ENCODE peak calls at places on chromosome 12, in seven cellular contexts. L, E, D, O, P, J and R are unnamed samples.

GRCh38 chr12:67650127-67650495 is 1.6 kb downstream of the DYRK2 start:
- DNase-seq in L (no peak), E (no peak), D (peak; percentile 50), O (no peak), P (no peak), J (no peak), R (no peak)

GRCh38 chr12:2395352-2395977 is 342.7 kb downstream of the CACNA1C start:
- DNase-seq in L (peak; percentile 20), E (no peak), D (peak; percentile 78), O (peak; percentile 7), P (peak; percentile 47), J (peak; percentile 84), R (no peak)

GRCh38 chr12:112837629-112838191 is 46.2 kb downstream of the RPH3A start:
- DNase-seq in L (no peak), E (no peak), D (no peak), O (no peak), P (no peak), J (no peak), R (no peak)

GRCh38 chr12:128969480-128970055 is 116.3 kb downstream of the GLT1D1 start:
- DNase-seq in L (no peak), E (no peak), D (peak; percentile 78), O (no peak), P (peak; percentile 20), J (peak; percentile 69), R (no peak)

GRCh38 chr12:102567031-102567985 is 86.9 kb upstream of the IGF1 start:
- DNase-seq in L (no peak), E (no peak), D (peak; percentile 1), O (no peak), P (no peak), J (no peak), R (no peak)

GRCh38 chr12:106645074-106645421 is 62.2 kb downstream of the RFX4 start:
- DNase-seq in L (no peak), E (peak; percentile 66), D (no peak), O (no peak), P (peak; percentile 60), J (no peak), R (peak; percentile 81)

GRCh38 chr12:55957106-55957859 is 8.6 kb downstream of the PMEL start:
- DNase-seq in L (no peak), E (peak; percentile 61), D (no peak), O (no peak), P (peak; percentile 58), J (no peak), R (no peak)

GRCh38 chr12:64039285-64039871 is 182.7 kb downstream of the KICS2 start:
- DNase-seq in L (no peak), E (no peak), D (no peak), O (peak; percentile 38), P (peak; percentile 61), J (peak; percentile 35), R (no peak)

GRCh38 chr12:15719230-15719629 is 70.0 kb downstream of the EPS8 start:
- DNase-seq in L (no peak), E (no peak), D (no peak), O (no peak), P (no peak), J (no peak), R (no peak)

GRCh38 chr12:118512669-118513068 is 136.3 kb downstream of the SUDS3 start:
- DNase-seq in L (no peak), E (no peak), D (no peak), O (no peak), P (no peak), J (no peak), R (peak; percentile 28)

GRCh38 chr12:2251485-2252179 is 198.8 kb downstream of the CACNA1C start:
- DNase-seq in L (no peak), E (no peak), D (no peak), O (no peak), P (no peak), J (peak; percentile 44), R (no peak)

GRCh38 chr12:39426636-39427245 is 16.2 kb downstream of the KIF21A start:
- DNase-seq in L (no peak), E (no peak), D (no peak), O (no peak), P (no peak), J (no peak), R (no peak)

GRCh38 chr12:71268598-71268997 is 110.8 kb upstream of the TSPAN8 start:
- DNase-seq in L (no peak), E (no peak), D (no peak), O (no peak), P (no peak), J (no peak), R (no peak)

GRCh38 chr12:107402041-107403022 is 283.3 kb upstream of the PWP1 start:
- DNase-seq in L (peak; percentile 5), E (no peak), D (peak; percentile 64), O (no peak), P (peak; percentile 51), J (peak; percentile 94), R (no peak)

GRCh38 chr12:48016373-48017020 is 12.2 kb upstream of the COL2A1 start:
- DNase-seq in L (no peak), E (no peak), D (no peak), O (no peak), P (no peak), J (no peak), R (no peak)

GRCh38 chr12:73612571-73612970 is 925.1 kb upstream of the ATXN7L3B start:
- DNase-seq in L (no peak), E (no peak), D (no peak), O (no peak), P (no peak), J (no peak), R (no peak)

GRCh38 chr12:49911213-49911605 is 7.5 kb upstream of the FAIM2 start:
- DNase-seq in L (no peak), E (peak; percentile 12), D (no peak), O (no peak), P (no peak), J (no peak), R (no peak)

GRCh38 chr12:49912345-49912744 is 8.6 kb upstream of the FAIM2 start:
- DNase-seq in L (no peak), E (no peak), D (no peak), O (no peak), P (no peak), J (no peak), R (no peak)

GRCh38 chr12:49909328-49909727 is 5.6 kb upstream of the FAIM2 start:
- DNase-seq in L (no peak), E (no peak), D (no peak), O (no peak), P (no peak), J (no peak), R (no peak)

GRCh38 chr12:49909826-49910225 is 6.1 kb upstream of the FAIM2 start:
- DNase-seq in L (no peak), E (no peak), D (no peak), O (no peak), P (no peak), J (peak; percentile 53), R (no peak)

DNA sequence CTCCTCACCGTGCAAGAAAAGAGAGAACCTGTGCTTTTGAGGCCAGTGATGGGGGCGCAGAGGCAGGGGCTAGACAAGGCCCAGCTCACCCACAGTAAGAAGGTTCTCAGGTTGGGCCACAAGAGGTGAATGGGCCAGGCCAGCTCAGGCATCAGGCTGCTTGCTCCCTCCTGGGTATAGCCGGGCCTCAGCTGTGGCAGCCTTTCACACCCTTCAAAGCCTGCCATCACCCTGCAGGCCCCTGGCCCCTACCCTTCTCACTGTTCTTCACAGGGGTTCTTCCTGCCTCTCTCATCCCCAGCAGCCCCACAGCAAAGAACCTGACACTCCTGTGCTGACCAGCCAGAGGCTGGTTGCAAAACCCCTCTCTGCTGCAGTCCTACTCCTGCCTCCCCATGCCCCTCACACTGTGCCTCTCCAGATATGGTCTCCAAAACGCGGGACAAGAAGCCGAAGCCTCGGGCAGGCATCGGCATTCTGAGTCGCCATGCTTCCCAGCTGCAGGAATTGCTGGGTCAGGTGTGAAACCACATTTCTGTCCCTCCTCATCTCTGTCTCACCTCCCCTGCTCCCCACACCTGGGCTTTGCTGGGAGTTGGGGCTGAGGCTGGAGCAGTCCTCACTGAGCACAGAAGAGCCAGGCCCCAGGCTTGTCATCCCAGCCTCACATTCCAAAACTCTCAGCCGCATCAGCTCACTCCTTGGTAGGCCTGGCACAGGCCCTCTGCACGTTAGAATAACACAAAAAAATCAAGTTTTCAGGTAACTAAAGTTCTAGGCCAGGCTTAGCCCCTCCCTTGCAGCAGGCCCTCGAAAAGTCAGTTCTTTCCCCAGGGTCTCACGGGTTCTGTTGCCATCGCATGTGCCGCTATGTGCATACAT is 6.9 kb upstream of the FAIM2 start:
- DNase-seq in L (no peak), E (peak; percentile 43), D (no peak), O (no peak), P (no peak), J (no peak), R (no peak)
- H3K4me3 ChIP-seq in L (no peak overlapping the region), E (no peak overlapping the region), D (no peak overlapping the region), O (no peak overlapping the region), P (no peak overlapping the region), J (no peak overlapping the region), R (no peak overlapping the region)

GRCh38 chr12:54217309-54217661 is 28.5 kb upstream of the SMUG1 start:
- DNase-seq in L (no peak), E (no peak), D (peak; percentile 42), O (no peak), P (no peak), J (no peak), R (peak; percentile 21)

GRCh38 chr12:54216580-54217308 is 28.0 kb upstream of the SMUG1 start:
- DNase-seq in L (peak; percentile 69), E (peak; percentile 64), D (peak; percentile 87), O (peak; percentile 67), P (peak; percentile 78), J (peak; percentile 98), R (peak; percentile 84)

GRCh38 chr12:54215990-54216579 is 27.3 kb upstream of the SMUG1 start:
- DNase-seq in L (no peak), E (no peak), D (no peak), O (no peak), P (peak; percentile 21), J (peak; percentile 78), R (no peak)

GRCh38 chr12:54213084-54213483 is 24.3 kb upstream of the SMUG1 start:
- DNase-seq in L (no peak), E (no peak), D (no peak), O (no peak), P (no peak), J (peak; percentile 49), R (no peak)

GRCh38 chr12:54214553-54215374 is 26.0 kb upstream of the SMUG1 start:
- DNase-seq in L (peak; percentile 83), E (peak; percentile 88), D (peak; percentile 92), O (peak; percentile 64), P (peak; percentile 90), J (peak; percentile 98), R (peak; percentile 88)
- TF ChIP-seq POLR2AphosphoS5 in L (no peak), E (no peak), D (no peak), O (no peak), P (no peak), J (no peak), R (no peak)

GRCh38 chr12:111444706-111445310 is 39.1 kb downstream of the SH2B3 start:
- DNase-seq in L (peak; percentile 85), E (no peak), D (no peak), O (no peak), P (peak; percentile 80), J (peak; percentile 51), R (peak; percentile 87)
- H3K4me3 ChIP-seq in L (no peak overlapping the region), E (no peak overlapping the region), D (no peak overlapping the region), O (no peak overlapping the region), P (no peak overlapping the region), J (no peak overlapping the region), R (no peak overlapping the region)

DNA sequence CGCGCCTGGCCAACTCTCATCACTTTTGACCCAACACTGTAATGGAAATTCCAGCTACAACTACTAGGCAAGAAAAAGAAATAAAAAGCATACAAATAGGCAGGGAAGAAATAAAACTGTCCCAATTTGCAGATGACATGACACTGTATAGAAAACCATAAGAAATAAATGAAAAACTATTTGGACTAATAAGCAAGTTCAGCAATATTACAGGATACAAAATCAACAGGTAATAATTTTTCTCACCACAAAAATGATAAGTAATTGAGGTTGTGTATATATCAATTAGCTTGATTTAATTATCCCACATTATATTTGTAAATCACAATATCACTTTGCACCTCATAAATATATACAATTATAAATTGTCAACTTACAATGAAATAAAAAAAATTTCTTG is 41.9 kb upstream of the OASL start:
- DNase-seq in L (no peak), E (no peak), D (no peak), O (no peak), P (no peak), J (no peak), R (no peak)
- TF ChIP-seq POLR2AphosphoS5 in L (no peak), E (no peak), D (no peak), O (no peak), P (no peak), J (no peak), R (no peak)